ENCODE peak calls at places on chromosomes 11 and 22, in seven cellular contexts. One of them, this sample, is unnamed.

GRCh38 chr11:70409437-70409836 is 11.1 kb downstream of the CTTN start:
- DNase-seq in HepG2: no peak
- DNase-seq in tibial nerve: no peak
- DNase-seq in A549: no peak
- DNase-seq in transverse colon: no peak
- DNase-seq in sigmoid colon: no peak
- DNase-seq in K562: no peak
- DNase-seq in this sample: no peak

GRCh38 chr11:63535734-63536133 is 874 bp upstream of the PLAAT4 start:
- DNase-seq in HepG2: no peak
- DNase-seq in tibial nerve: no peak
- DNase-seq in A549: no peak
- DNase-seq in transverse colon: no peak
- DNase-seq in sigmoid colon: no peak
- DNase-seq in K562: no peak
- DNase-seq in this sample: no peak

GRCh38 chr22:27336151-27337090 is 465.1 kb downstream of the MN1 start:
- DNase-seq in HepG2: no peak
- DNase-seq in tibial nerve: no peak
- DNase-seq in A549: no peak
- DNase-seq in transverse colon: no peak
- DNase-seq in sigmoid colon: no peak
- DNase-seq in K562: no peak
- DNase-seq in this sample: no peak

GRCh38 chr11:74297484-74297883 is 14.0 kb downstream of the P4HA3 start:
- DNase-seq in HepG2: no peak
- DNase-seq in tibial nerve: no peak
- DNase-seq in A549: no peak
- DNase-seq in transverse colon: no peak
- DNase-seq in sigmoid colon: no peak
- DNase-seq in K562: no peak
- DNase-seq in this sample: no peak

GRCh38 chr22:45876136-45877035 is 100.6 kb downstream of the WNT7B start:
- DNase-seq in HepG2: no peak
- DNase-seq in tibial nerve: peak; percentile 7
- DNase-seq in A549: no peak
- DNase-seq in transverse colon: peak; percentile 4
- DNase-seq in sigmoid colon: peak; percentile 56
- DNase-seq in K562: no peak
- DNase-seq in this sample: peak; percentile 31

GRCh38 chr11:45157247-45158209 is 11.1 kb downstream of the PRDM11 start:
- DNase-seq in HepG2: no peak
- DNase-seq in tibial nerve: no peak
- DNase-seq in A549: no peak
- DNase-seq in transverse colon: no peak
- DNase-seq in sigmoid colon: peak; percentile 63
- DNase-seq in K562: no peak
- DNase-seq in this sample: no peak

GRCh38 chr22:19968450-19968891 is 26.9 kb upstream of the TXNRD2 start:
- DNase-seq in HepG2: no peak
- DNase-seq in tibial nerve: no peak
- DNase-seq in A549: no peak
- DNase-seq in transverse colon: no peak
- DNase-seq in sigmoid colon: no peak
- DNase-seq in K562: no peak
- DNase-seq in this sample: no peak

GRCh38 chr22:27489265-27489675 is 312.3 kb downstream of the MN1 start:
- DNase-seq in HepG2: peak; percentile 60
- DNase-seq in tibial nerve: no peak
- DNase-seq in A549: no peak
- DNase-seq in transverse colon: peak; percentile 86
- DNase-seq in sigmoid colon: no peak
- DNase-seq in K562: no peak
- DNase-seq in this sample: no peak

GRCh38 chr11:4680341-4680740 is 17.3 kb downstream of the OR51E2 start:
- DNase-seq in HepG2: no peak
- DNase-seq in tibial nerve: no peak
- DNase-seq in A549: no peak
- DNase-seq in transverse colon: no peak
- DNase-seq in sigmoid colon: no peak
- DNase-seq in K562: no peak
- DNase-seq in this sample: no peak

GRCh38 chr11:66556086-66556485 is 9.4 kb downstream of the ACTN3 start:
- DNase-seq in HepG2: no peak
- DNase-seq in tibial nerve: no peak
- DNase-seq in A549: no peak
- DNase-seq in transverse colon: no peak
- DNase-seq in sigmoid colon: no peak
- DNase-seq in K562: no peak
- DNase-seq in this sample: no peak

GRCh38 chr11:84437129-84438123 is 1151.3 kb upstream of the CCDC90B start:
- DNase-seq in HepG2: peak; percentile 14
- DNase-seq in tibial nerve: no peak
- DNase-seq in A549: no peak
- DNase-seq in transverse colon: peak; percentile 6
- DNase-seq in sigmoid colon: no peak
- DNase-seq in K562: no peak
- DNase-seq in this sample: no peak

GRCh38 chr22:50522806-50523438 is 2.5 kb downstream of the SCO2 start:
- DNase-seq in HepG2: no peak
- DNase-seq in tibial nerve: no peak
- DNase-seq in A549: no peak
- DNase-seq in transverse colon: no peak
- DNase-seq in sigmoid colon: no peak
- DNase-seq in K562: no peak
- DNase-seq in this sample: no peak

GRCh38 chr22:50524664-50525103 is 714 bp downstream of the SCO2 start:
- DNase-seq in HepG2: no peak
- DNase-seq in tibial nerve: no peak
- DNase-seq in A549: no peak
- DNase-seq in transverse colon: no peak
- DNase-seq in sigmoid colon: no peak
- DNase-seq in K562: no peak
- DNase-seq in this sample: no peak

GRCh38 chr22:50522208-50522805 is 3.1 kb downstream of the SCO2 start:
- DNase-seq in HepG2: no peak
- DNase-seq in tibial nerve: no peak
- DNase-seq in A549: no peak
- DNase-seq in transverse colon: no peak
- DNase-seq in sigmoid colon: no peak
- DNase-seq in K562: no peak
- DNase-seq in this sample: no peak

GRCh38 chr22:50523806-50524663 is 1.4 kb downstream of the SCO2 start:
- DNase-seq in HepG2: no peak
- DNase-seq in tibial nerve: no peak
- DNase-seq in A549: no peak
- DNase-seq in transverse colon: peak; percentile 43
- DNase-seq in sigmoid colon: peak; percentile 69
- DNase-seq in K562: no peak
- DNase-seq in this sample: no peak

GRCh38 chr22:50523458-50523805 is 2.0 kb downstream of the SCO2 start:
- DNase-seq in HepG2: no peak
- DNase-seq in tibial nerve: no peak
- DNase-seq in A549: no peak
- DNase-seq in transverse colon: no peak
- DNase-seq in sigmoid colon: no peak
- DNase-seq in K562: no peak
- DNase-seq in this sample: no peak
- H3K27ac ChIP-seq in HepG2: no peak overlapping the region
- H3K27ac ChIP-seq in tibial nerve: no peak overlapping the region
- H3K27ac ChIP-seq in A549: no peak overlapping the region
- H3K27ac ChIP-seq in transverse colon: peak overlapping the region; percentile 95
- H3K27ac ChIP-seq in sigmoid colon: no peak overlapping the region
- H3K27ac ChIP-seq in K562: no peak overlapping the region
- H3K27ac ChIP-seq in this sample: no peak overlapping the region

DNA sequence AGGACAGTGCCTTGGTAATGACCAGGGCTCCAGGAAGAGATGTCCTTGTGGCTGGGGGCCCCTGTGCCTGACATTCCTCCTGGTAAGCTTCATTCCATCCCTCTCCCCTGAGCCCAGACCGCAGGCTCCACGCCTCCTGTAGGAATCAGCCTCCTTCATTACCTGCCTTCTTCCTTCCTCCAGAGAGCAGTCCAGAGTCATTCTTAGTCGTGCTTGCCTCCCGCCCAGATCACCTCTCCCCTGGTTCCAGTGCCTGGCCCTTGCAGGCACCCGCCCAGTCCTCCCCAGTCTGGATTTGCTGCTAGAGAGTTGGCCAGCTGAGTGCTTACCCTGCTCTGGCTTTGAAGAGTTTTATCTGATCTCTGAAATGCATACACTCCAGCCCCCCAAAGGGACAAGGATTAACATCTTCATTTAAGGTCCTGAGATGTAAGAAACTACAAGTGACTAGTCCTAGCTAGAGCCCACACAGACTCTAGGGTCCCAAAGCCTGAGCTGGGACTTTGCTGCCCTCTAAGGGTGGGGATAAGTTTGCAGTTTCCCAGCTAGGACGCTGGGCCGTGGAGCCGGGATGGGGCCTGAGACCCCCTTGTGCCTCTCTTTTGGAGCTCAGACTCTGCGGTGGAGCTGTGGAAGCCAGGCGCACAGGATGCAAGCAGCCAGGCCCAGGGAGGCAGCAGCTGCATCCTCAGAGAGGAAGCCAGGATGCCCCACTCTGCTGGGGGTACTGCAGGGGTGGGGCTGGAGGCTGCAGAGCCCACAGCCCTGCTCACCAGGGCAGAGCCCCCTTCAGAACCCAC is 1.6 kb downstream of the NR1H3 start:
- DNase-seq in HepG2: peak; percentile 46
- DNase-seq in tibial nerve: no peak
- DNase-seq in A549: peak; percentile 75
- DNase-seq in transverse colon: peak; percentile 83
- DNase-seq in sigmoid colon: no peak
- DNase-seq in K562: no peak
- DNase-seq in this sample: no peak
- TF ChIP-seq CTCF in HepG2: peak; percentile 89
- TF ChIP-seq CTCF in tibial nerve: peak; percentile 78
- TF ChIP-seq CTCF in A549: peak; percentile 80
- TF ChIP-seq CTCF in transverse colon: peak; percentile 84
- TF ChIP-seq CTCF in sigmoid colon: no peak
- TF ChIP-seq CTCF in K562: peak; percentile 83
- TF ChIP-seq CTCF in this sample: no peak

GRCh38 chr11:12215192-12215591 is 104.8 kb downstream of the MICAL2 start:
- DNase-seq in HepG2: no peak
- DNase-seq in tibial nerve: no peak
- DNase-seq in A549: no peak
- DNase-seq in transverse colon: no peak
- DNase-seq in sigmoid colon: no peak
- DNase-seq in K562: no peak
- DNase-seq in this sample: no peak
- TF ChIP-seq EP300 in HepG2: no peak
- TF ChIP-seq EP300 in tibial nerve: no peak
- TF ChIP-seq EP300 in A549: no peak
- TF ChIP-seq EP300 in transverse colon: no peak
- TF ChIP-seq EP300 in sigmoid colon: no peak
- TF ChIP-seq EP300 in K562: no peak
- TF ChIP-seq EP300 in this sample: no peak

GRCh38 chr11:126327280-126328000 is 23.6 kb downstream of the DCPS start:
- DNase-seq in HepG2: no peak
- DNase-seq in tibial nerve: no peak
- DNase-seq in A549: no peak
- DNase-seq in transverse colon: no peak
- DNase-seq in sigmoid colon: no peak
- DNase-seq in K562: no peak
- DNase-seq in this sample: no peak

GRCh38 chr11:126328938-126329643 is 25.2 kb downstream of the DCPS start:
- DNase-seq in HepG2: no peak
- DNase-seq in tibial nerve: no peak
- DNase-seq in A549: no peak
- DNase-seq in transverse colon: no peak
- DNase-seq in sigmoid colon: no peak
- DNase-seq in K562: no peak
- DNase-seq in this sample: no peak

GRCh38 chr11:126329644-126330200 is 25.8 kb upstream of the ST3GAL4 start:
- DNase-seq in HepG2: no peak
- DNase-seq in tibial nerve: no peak
- DNase-seq in A549: no peak
- DNase-seq in transverse colon: no peak
- DNase-seq in sigmoid colon: no peak
- DNase-seq in K562: no peak
- DNase-seq in this sample: no peak

GRCh38 chr11:126328001-126328390 is 24.1 kb downstream of the DCPS start:
- DNase-seq in HepG2: no peak
- DNase-seq in tibial nerve: no peak
- DNase-seq in A549: no peak
- DNase-seq in transverse colon: no peak
- DNase-seq in sigmoid colon: no peak
- DNase-seq in K562: no peak
- DNase-seq in this sample: no peak

DNA sequence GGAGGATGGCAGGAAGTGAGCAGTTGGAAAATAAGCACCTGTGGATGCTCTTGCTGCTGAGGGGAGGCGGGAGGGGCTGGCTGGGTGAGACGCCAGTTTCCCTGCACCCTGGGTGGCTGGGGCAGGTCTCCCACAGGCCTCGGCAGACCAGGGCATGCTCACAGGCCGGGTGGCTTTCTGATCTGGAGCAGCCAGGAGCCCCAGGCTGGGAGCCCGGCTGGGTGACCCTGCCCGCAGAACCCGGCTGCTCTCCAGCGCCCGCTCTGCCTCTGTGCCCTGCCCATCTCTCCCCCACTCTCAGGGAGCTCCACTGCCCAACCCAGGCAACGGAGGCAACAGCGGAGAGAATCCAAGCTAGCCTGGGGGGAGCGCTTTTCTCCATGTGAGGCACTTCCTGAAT is 24.6 kb downstream of the DCPS start:
- DNase-seq in HepG2: no peak
- DNase-seq in tibial nerve: no peak
- DNase-seq in A549: no peak
- DNase-seq in transverse colon: no peak
- DNase-seq in sigmoid colon: no peak
- DNase-seq in K562: no peak
- DNase-seq in this sample: no peak
- H3K27ac ChIP-seq in HepG2: no peak overlapping the region
- H3K27ac ChIP-seq in tibial nerve: peak overlapping the region; percentile 52
- H3K27ac ChIP-seq in A549: no peak overlapping the region
- H3K27ac ChIP-seq in transverse colon: no peak overlapping the region
- H3K27ac ChIP-seq in sigmoid colon: no peak overlapping the region
- H3K27ac ChIP-seq in K562: no peak overlapping the region
- H3K27ac ChIP-seq in this sample: no peak overlapping the region